ENCODE peak calls at places on chromosomes 1 and 21, in four cellular contexts. L, A, X and I are unnamed samples.

GRCh38 chr1:159941139-159941866 is 4.1 kb downstream of the IGSF9 start:
- DNase-seq in L (no peak), X (no peak), A (no peak), I (peak; percentile 27)

GRCh38 chr1:201137579-201138310 is 10.8 kb upstream of the ASCL5 start:
- DNase-seq in X (no peak), A (no peak), L (peak; percentile 78), I (no peak)

GRCh38 chr1:115807723-115808122 is 33.2 kb downstream of the NHLH2 start:
- DNase-seq in X (peak; percentile 12), A (no peak), L (peak; percentile 82), I (no peak)

GRCh38 chr1:96510911-96511310 is 210.7 kb upstream of the PTBP2 start:
- DNase-seq in L (no peak), A (no peak), X (no peak), I (no peak)

GRCh38 chr1:205230965-205231364 is 3.2 kb downstream of the TMCC2 start:
- DNase-seq in L (no peak), X (no peak), A (no peak), I (no peak)

GRCh38 chr21:42233067-42233981 is 14.4 kb downstream of the ABCG1 start:
- DNase-seq in A (peak; percentile 80), L (no peak), X (peak; percentile 90), I (no peak)

GRCh38 chr1:16120940-16121410 is 34.9 kb downstream of the EPHA2 start:
- DNase-seq in A (no peak), L (peak; percentile 53), X (no peak), I (no peak)

GRCh38 chr21:36465481-36465880 is 14.4 kb downstream of the CLDN14 start:
- DNase-seq in X (no peak), L (no peak), A (no peak), I (no peak)

GRCh38 chr1:156709743-156710489 is 4.5 kb upstream of the CRABP2 start:
- DNase-seq in X (no peak), L (peak; percentile 98), A (no peak), I (no peak)

GRCh38 chr1:62097464-62097863 is 97.2 kb upstream of the L1TD1 start:
- DNase-seq in X (no peak), A (no peak), L (no peak), I (no peak)

GRCh38 chr21:16243396-16243795 is 513.6 kb downstream of the USP25 start:
- DNase-seq in X (no peak), A (no peak), L (no peak), I (no peak)